ENCODE peak calls at places on chromosomes 13 and 19, in four cellular contexts. G is H1, O is H9, K is trophoblast cell. U is an unnamed sample. For H3K79me2, the result is how much of the 10 kb centered on the place peaks cover.

GRCh38 chr19:15696654-15697194 is 23.8 kb downstream of the CYP4F12 start:
- DNase-seq in G (no peak), O (no peak), K (no peak), U (no peak)

GRCh38 chr19:56504581-56504980 is 3.1 kb upstream of the ZNF471 start:
- DNase-seq in G (no peak), O (no peak), K (no peak), U (no peak)

GRCh38 chr13:109818891-109819290 is 32.5 kb upstream of the IRS2 start:
- DNase-seq in G (no peak), O (no peak), K (peak), U (no peak)

GRCh38 chr13:110880627-110881026 is 34.2 kb downstream of the ANKRD10 start:
- DNase-seq in G (no peak), O (no peak), K (no peak), U (no peak)

GRCh38 chr13:73189766-73190165 is 131.0 kb downstream of the KLF5 start:
- DNase-seq in G (no peak), O (no peak), K (no peak), U (peak)

GRCh38 chr19:4891066-4891465 is 11.6 kb downstream of the ARRDC5 start:
- DNase-seq in G (no peak), O (no peak), K (no peak), U (no peak)

GRCh38 chr13:108734676-108735075 is 105.3 kb downstream of the MYO16 start:
- DNase-seq in G (peak), O (peak), K (no peak), U (peak)

GRCh38 chr13:93984070-93984469 is 495.4 kb downstream of the DCT start:
- DNase-seq in G (no peak), O (no peak), K (no peak), U (no peak)

GRCh38 chr13:31627097-31627496 is 112.2 kb upstream of the RXFP2 start:
- DNase-seq in G (no peak), O (no peak), K (no peak), U (no peak)

GRCh38 chr13:112885782-112886268 is 83.2 kb upstream of the MCF2L start:
- DNase-seq in G (peak), O (peak), K (peak), U (peak)

GRCh38 chr13:84607614-84608013 is 725.3 kb upstream of the SLITRK1 start:
- DNase-seq in G (no peak), O (no peak), K (no peak), U (no peak)

GRCh38 chr19:18951721-18952281 is 10.8 kb upstream of the HOMER3 start:
- DNase-seq in G (no peak), O (no peak), K (peak), U (no peak)

GRCh38 chr13:45538382-45538781 is 73.6 kb downstream of the COG3 start:
- DNase-seq in G (no peak), O (no peak), K (no peak), U (no peak)

GRCh38 chr19:56383826-56384605 is 9.3 kb downstream of the ZNF582 start:
- DNase-seq in G (no peak), O (no peak), K (peak), U (no peak)

GRCh38 chr19:58500242-58500641 is 11.6 kb downstream of the SLC27A5 start:
- DNase-seq in G (no peak), O (no peak), K (no peak), U (no peak)

GRCh38 chr13:64871742-64872141 is 2358.4 kb downstream of the PCDH9 start:
- DNase-seq in G (no peak), O (no peak), K (no peak), U (no peak)

GRCh38 chr13:110957181-110957884 is 42.5 kb upstream of the ANKRD10 start:
- DNase-seq in G (no peak), O (no peak), K (no peak), U (peak)

GRCh38 chr19:58097783-58098681 is at the start of gene ZSCAN18:
- DNase-seq in G (peak), O (peak), K (peak), U (peak)

GRCh38 chr13:98293103-98293502 is 116.0 kb upstream of the RNF113B start:
- DNase-seq in G (no peak), O (no peak), K (peak), U (no peak)

GRCh38 chr13:110540871-110541525 is 20.5 kb downstream of the RAB20 start:
- DNase-seq in G (no peak), O (no peak), K (no peak), U (peak)

GRCh38 chr13:24215732-24216131 is 55.2 kb downstream of the SPATA13 start:
- DNase-seq in G (no peak), O (no peak), K (no peak), U (peak)

GRCh38 chr19:632228-633067 is 889 bp downstream of the POLRMT start:
- DNase-seq in G (no peak), O (peak), K (peak), U (peak)

GRCh38 chr13:102097708-102098107 is 304.1 kb downstream of the FGF14 start:
- DNase-seq in G (no peak), O (no peak), K (no peak), U (peak)

GRCh38 chr19:18422530-18423191 is 3.5 kb downstream of the SSBP4 start:
- DNase-seq in G (no peak), O (no peak), K (no peak), U (no peak)

GRCh38 chr13:81480634-81481033 is 1139.7 kb upstream of the SPRY2 start:
- DNase-seq in G (no peak), O (no peak), K (no peak), U (no peak)

GRCh38 chr13:91144054-91144453 is 203.4 kb upstream of the MIR17HG start:
- DNase-seq in G (no peak), O (no peak), K (no peak), U (peak)

GRCh38 chr19:49441210-49441959 is at the start of gene SLC17A7:
- DNase-seq in G (no peak), O (peak), K (no peak), U (peak)

GRCh38 chr19:37692956-37693660 is 26.5 kb downstream of the ZNF607 start:
- DNase-seq in G (no peak), O (no peak), K (no peak), U (no peak)

GRCh38 chr19:15091918-15092753 is 10.1 kb downstream of the OR1I1 start:
- DNase-seq in G (no peak), O (peak), K (peak), U (peak)

GRCh38 chr13:65768545-65768944 is 1461.6 kb downstream of the PCDH9 start:
- DNase-seq in G (peak), O (peak), K (no peak), U (peak)

GRCh38 chr13:79917628-79918027 is 423.3 kb downstream of the SPRY2 start:
- DNase-seq in G (no peak), O (no peak), K (no peak), U (no peak)

GRCh38 chr13:28329395-28330158 is 165.4 kb downstream of the FLT1 start:
- DNase-seq in G (no peak), O (no peak), K (no peak), U (no peak)
- H3K79me2 ChIP-seq in G (under half), O (under half), K (under half), U (under half)

DNA sequence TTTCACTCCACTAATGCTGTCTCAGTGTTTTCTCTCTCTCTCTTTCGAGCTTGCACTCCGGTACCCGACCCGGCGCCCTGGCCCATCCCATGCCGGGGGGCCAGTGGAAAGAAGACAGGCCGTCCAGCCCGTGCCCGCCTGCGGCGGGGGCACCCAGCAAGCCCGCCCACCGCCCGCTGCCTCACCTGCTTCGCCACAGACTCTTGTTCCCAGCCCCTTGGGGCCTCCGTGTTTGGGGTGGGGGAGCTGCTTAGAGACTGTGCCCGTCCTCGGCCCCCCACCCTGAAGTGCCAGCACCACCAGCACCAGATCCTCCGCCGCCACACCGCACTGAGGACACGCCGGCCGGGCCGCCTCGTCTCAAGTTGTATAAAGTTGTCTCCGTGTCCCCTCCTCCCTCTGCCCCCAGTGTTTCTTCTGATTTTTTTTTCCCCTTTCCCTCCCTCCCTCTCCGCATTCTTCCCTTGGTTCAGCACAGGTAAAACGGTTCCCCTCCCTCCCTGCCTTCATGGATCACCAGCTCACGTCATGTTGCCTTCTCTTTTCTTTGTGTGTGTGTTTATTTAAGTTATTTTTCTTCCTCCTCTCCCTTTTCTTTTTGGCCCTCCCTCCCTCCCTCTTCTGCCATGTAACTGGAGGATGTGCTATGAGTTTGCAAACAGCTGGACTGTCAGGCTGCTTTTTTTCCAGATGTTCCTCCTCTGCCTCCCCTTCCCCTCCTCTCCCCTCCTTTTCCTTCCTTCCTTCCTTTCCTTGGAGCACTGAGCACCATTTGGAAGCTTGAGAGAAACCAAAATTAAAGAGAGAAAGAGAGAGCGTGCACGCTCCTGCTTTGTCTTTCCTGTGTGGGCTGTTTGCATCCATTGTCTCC is 2.1 kb downstream of the LENG9 start:
- DNase-seq in G (no peak), O (no peak), K (no peak), U (no peak)
- H2AK5ac ChIP-seq in G (no peak), O (no peak), K (no peak), U (no peak)

DNA sequence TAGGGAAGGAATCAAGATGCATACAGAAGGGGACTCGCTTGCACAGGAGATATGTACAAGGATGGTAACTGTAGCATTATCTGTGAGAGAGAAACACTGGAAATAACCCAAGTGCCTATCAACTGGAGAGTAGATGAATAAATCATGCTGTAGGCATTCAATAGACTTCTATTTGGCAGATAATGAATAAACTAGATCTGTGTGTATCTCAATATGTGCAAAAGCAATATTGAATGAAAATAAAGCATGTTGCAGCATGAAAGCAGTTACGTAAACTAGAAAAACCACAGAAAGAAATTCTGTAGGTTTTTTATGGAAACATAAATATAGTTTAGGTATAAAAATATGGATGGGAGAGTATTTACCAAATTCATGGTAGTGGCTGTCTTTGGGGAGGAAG is 38.6 kb upstream of the RGCC start:
- DNase-seq in G (no peak), O (no peak), K (no peak), U (no peak)
- H4K8ac ChIP-seq in G (no peak), O (no peak), K (no peak), U (no peak)

GRCh38 chr19:35417713-35418534 is 30.1 kb upstream of the FFAR2 start:
- DNase-seq in G (no peak), O (no peak), K (no peak), U (no peak)
- H3K79me2 ChIP-seq in G (under half), O (under half), K (under half), U (under half)

DNA sequence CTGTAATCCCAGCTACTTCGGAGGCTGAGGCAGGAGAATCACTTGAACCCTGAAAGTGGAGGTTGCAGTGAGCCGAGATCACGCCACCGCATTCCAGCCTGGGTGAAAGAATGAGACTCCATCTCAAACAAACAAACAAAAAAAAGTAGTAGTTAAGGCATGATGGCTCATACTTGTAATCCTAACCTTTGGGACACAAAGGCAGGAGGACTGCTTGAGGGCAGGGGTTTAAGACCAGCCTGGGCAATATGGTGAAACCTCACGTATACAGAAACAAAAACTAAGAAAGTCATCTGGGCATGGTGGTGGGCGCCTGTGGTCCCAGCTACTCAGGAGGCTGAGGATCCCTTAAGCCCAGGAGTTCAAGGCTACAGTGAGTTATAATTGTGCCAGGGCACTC is 1.8 kb downstream of the DNMT1 start:
- DNase-seq in G (no peak), O (no peak), K (no peak), U (no peak)
- H2AK5ac ChIP-seq in G (no peak), O (no peak), K (no peak), U (no peak)

GRCh38 chr19:41547569-41547968 is 28.4 kb upstream of the CEACAM21 start:
- DNase-seq in G (no peak), O (no peak), K (no peak), U (no peak)

GRCh38 chr19:41548047-41548446 is 27.9 kb upstream of the CEACAM21 start:
- DNase-seq in G (no peak), O (no peak), K (no peak), U (no peak)

GRCh38 chr19:41545547-41545946 is 30.4 kb upstream of the CEACAM21 start:
- DNase-seq in G (no peak), O (no peak), K (no peak), U (no peak)

GRCh38 chr19:41548954-41549688 is 26.8 kb upstream of the CEACAM21 start:
- DNase-seq in G (no peak), O (no peak), K (no peak), U (peak)

DNA sequence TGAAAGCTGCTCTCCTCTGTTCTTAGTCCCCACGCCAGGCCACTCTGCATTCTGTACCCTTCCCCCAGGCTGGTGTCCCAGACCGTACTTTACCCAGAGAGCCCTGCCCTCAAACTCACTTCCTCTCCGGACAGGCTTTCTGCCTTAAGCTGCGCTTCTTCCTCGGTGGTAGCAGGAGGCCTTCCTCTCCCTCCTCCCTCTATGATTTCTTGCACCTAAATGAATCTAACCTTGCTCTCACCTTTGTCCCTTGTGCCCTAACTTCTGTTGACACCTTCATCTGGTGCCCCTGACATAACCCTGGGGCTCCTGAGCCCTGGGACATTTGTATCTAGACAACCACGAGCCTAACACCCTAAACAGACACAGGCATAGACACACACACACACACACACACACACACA is 29.6 kb upstream of the CEACAM21 start:
- DNase-seq in G (no peak), O (no peak), K (no peak), U (no peak)
- H4K8ac ChIP-seq in G (no peak), O (no peak), K (no peak), U (no peak)

GRCh38 chr19:17312481-17313113 is 3.2 kb downstream of the DDA1 start:
- DNase-seq in G (no peak), O (no peak), K (no peak), U (no peak)

GRCh38 chr19:17309198-17309961 is at the start of gene DDA1:
- DNase-seq in G (peak), O (peak), K (peak), U (peak)

GRCh38 chr19:17311455-17312248 is 2.3 kb downstream of the DDA1 start:
- DNase-seq in G (no peak), O (no peak), K (peak), U (peak)

GRCh38 chr19:17307876-17308377 is 1.4 kb upstream of the DDA1 start:
- DNase-seq in G (no peak), O (no peak), K (no peak), U (no peak)

GRCh38 chr19:17309962-17310461 is 649 bp downstream of the DDA1 start:
- DNase-seq in G (no peak), O (no peak), K (peak), U (no peak)
- H3K79me2 ChIP-seq in G (under half), O (under half), K (under half), U (under half)